ENCODE peak calls at places on chromosomes 5 and 9, in six cellular contexts. G is GM10248, S is astrocyte of the spinal cord, N is uterus, U is progenitor cell of endocrine pancreas, H is pancreas. E is an unnamed sample.

GRCh38 chr5:135400866-135401265 is 1.8 kb upstream of the MACROH2A1 start:
- DNase-seq in G (no peak), S (no peak), N (no peak), U (no peak), H (no peak), E (no peak)

GRCh38 chr9:134544388-134545212 is 97.0 kb upstream of the COL5A1 start:
- DNase-seq in G (no peak), S (peak; percentile 78), N (peak; percentile 50), U (no peak), H (no peak), E (no peak)

GRCh38 chr9:130780865-130781504 is 54.1 kb upstream of the ABL1 start:
- DNase-seq in G (no peak), S (peak; percentile 96), N (peak; percentile 92), U (no peak), H (no peak), E (no peak)

GRCh38 chr5:127615916-127616315 is 33.0 kb upstream of the CTXN3 start:
- DNase-seq in G (no peak), S (no peak), N (no peak), U (no peak), H (no peak), E (no peak)

GRCh38 chr5:142614054-142614453 is 71.8 kb downstream of the FGF1 start:
- DNase-seq in G (no peak), S (no peak), N (no peak), U (no peak), H (no peak), E (no peak)

GRCh38 chr9:131395745-131396479 is 2.0 kb downstream of the PRRC2B start:
- DNase-seq in G (no peak), S (no peak), N (no peak), U (no peak), H (no peak), E (no peak)

GRCh38 chr9:995776-996175 is 19.3 kb downstream of the DMRT3 start:
- DNase-seq in G (no peak), S (peak; percentile 70), N (no peak), U (no peak), H (no peak), E (no peak)

GRCh38 chr9:95077053-95077765 is 240.3 kb downstream of the FANCC start:
- DNase-seq in G (no peak), S (no peak), N (no peak), U (no peak), H (peak; percentile 40), E (no peak)

GRCh38 chr9:131628821-131629197 is 83.5 kb downstream of the PRRT1B start:
- DNase-seq in G (no peak), S (no peak), N (no peak), U (no peak), H (no peak), E (no peak)

GRCh38 chr5:98769256-98770157 is 4.0 kb upstream of the RGMB start:
- DNase-seq in G (peak; percentile 39), S (peak; percentile 88), N (peak; percentile 41), U (peak; percentile 29), H (peak; percentile 42), E (peak; percentile 57)

GRCh38 chr5:86979801-86980510 is 287.7 kb upstream of the RASA1 start:
- DNase-seq in G (no peak), S (peak; percentile 69), N (no peak), U (no peak), H (no peak), E (no peak)

GRCh38 chr5:44388504-44389409 is 463 bp downstream of the FGF10 start:
- DNase-seq in G (no peak), S (peak; percentile 11), N (peak; percentile 17), U (peak; percentile 11), H (peak; percentile 40), E (peak; percentile 58)

GRCh38 chr9:122228906-122229837 is at the start of gene LHX6:
- DNase-seq in G (no peak), S (peak; percentile 22), N (no peak), U (no peak), H (no peak), E (peak; percentile 59)

GRCh38 chr9:93261735-93262523 is 78.0 kb downstream of the WNK2 start:
- DNase-seq in G (peak; percentile 9), S (no peak), N (no peak), U (no peak), H (no peak), E (no peak)

GRCh38 chr5:159071382-159071781 is 28.3 kb downstream of the EBF1 start:
- DNase-seq in G (no peak), S (no peak), N (no peak), U (no peak), H (no peak), E (no peak)

GRCh38 chr9:113602126-113603119 is 138.9 kb downstream of the RGS3 start:
- DNase-seq in G (peak; percentile 83), S (peak; percentile 91), N (peak; percentile 81), U (no peak), H (peak; percentile 71), E (peak; percentile 56)

GRCh38 chr5:75412111-75412990 is 75.3 kb downstream of the HMGCR start:
- DNase-seq in G (no peak), S (peak; percentile 67), N (no peak), U (no peak), H (no peak), E (no peak)
- TF ChIP-seq CTCF in G (no peak), S (peak; percentile 10), N (no peak), U (peak; percentile 22), H (no peak), E (no peak)

DNA sequence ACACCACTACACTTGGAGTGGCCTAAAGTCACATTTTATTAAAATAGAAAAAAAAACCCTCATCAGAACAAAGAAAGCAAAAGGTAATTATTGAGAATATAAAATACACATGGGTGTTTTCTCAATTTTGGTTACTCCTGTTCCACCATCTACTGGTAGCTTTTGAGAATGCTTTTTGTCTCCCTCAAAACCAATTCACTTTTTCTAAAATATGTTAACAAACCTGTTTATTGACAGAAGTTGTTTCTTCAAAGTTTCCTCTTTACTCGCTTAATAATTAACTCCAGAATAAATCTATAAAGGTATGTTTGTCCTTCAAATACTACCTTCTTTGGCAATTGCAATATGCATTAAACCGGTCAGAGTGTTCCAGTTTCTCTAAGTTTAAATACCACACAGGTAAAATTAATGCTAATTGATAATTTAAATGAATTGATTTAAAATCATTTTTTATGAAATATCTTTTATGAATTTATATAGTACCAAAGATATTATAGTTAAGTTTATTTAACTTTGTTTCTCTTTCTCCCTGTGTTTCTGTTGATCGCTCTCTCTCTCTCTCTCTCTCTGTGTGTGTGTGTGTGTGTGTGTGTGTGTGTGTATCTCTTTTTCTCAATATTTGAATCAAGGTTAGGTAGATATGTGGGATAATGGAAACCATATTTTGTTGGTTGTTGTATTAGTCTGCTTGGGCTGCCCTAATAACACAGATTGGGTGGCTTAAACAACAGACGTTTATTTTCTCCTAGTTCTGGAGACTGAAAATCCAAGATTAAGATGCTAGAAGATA is 487.4 kb downstream of the PRDM9 start:
- DNase-seq in G (no peak), S (no peak), N (no peak), U (no peak), H (no peak), E (no peak)
- TF ChIP-seq CTCF in G (no peak), S (no peak), N (no peak), U (peak; percentile 68), H (no peak), E (peak; percentile 29)

GRCh38 chr5:69079556-69079955 is 14.3 kb upstream of the SLC30A5 start:
- DNase-seq in G (no peak), S (no peak), N (no peak), U (no peak), H (peak; percentile 38), E (no peak)

GRCh38 chr5:69074664-69075521 is 18.9 kb upstream of the SLC30A5 start:
- DNase-seq in G (no peak), S (no peak), N (no peak), U (no peak), H (peak; percentile 22), E (no peak)

GRCh38 chr5:69083412-69083811 is 10.4 kb upstream of the SLC30A5 start:
- DNase-seq in G (no peak), S (no peak), N (no peak), U (no peak), H (peak; percentile 53), E (no peak)

GRCh38 chr5:69075522-69076169 is 18.2 kb upstream of the SLC30A5 start:
- DNase-seq in G (no peak), S (no peak), N (no peak), U (no peak), H (no peak), E (no peak)

GRCh38 chr5:69078921-69079537 is 14.8 kb upstream of the SLC30A5 start:
- DNase-seq in G (no peak), S (no peak), N (no peak), U (no peak), H (peak; percentile 43), E (no peak)
- TF ChIP-seq CTCF in G (no peak), S (no peak), N (no peak), U (no peak), H (no peak), E (no peak)

DNA sequence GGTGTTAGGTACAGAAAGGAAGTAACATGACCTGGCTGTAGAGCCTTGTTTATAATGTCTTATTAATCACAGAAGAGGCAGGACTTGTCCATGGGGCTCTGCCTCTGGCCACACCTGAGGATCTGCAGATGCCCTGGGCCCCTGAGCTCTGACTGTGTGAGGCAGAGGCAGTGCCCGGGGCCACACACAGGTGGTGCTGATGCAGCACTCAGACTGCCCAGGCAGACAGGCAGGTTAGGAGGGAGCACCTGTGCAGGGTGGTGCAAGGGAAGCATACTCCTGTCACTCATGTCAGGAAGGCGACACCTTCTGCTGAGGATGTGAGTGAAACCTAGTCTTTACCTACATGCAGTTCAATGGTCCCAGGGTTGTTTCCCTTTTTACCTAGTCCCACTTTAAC is 88.7 kb downstream of the CFAP90 start:
- DNase-seq in G (peak; percentile 21), S (no peak), N (no peak), U (no peak), H (no peak), E (no peak)
- TF ChIP-seq CTCF in G (peak; percentile 21), S (no peak), N (no peak), U (no peak), H (no peak), E (no peak)

GRCh38 chr5:1418238-1418920 is 26.9 kb downstream of the SLC6A3 start:
- DNase-seq in G (no peak), S (no peak), N (no peak), U (no peak), H (no peak), E (no peak)
- TF ChIP-seq CTCF in G (no peak), S (no peak), N (no peak), U (no peak), H (no peak), E (no peak)

E was measured in nephron progenitor cell.